ENCODE peak calls at places on chromosomes 1 and 21, in six cellular contexts. A is KG1, B is iPS-NIHi11, H is prostate gland, L is left cardiac atrium, X is HT-29. O is an unnamed sample.

GRCh38 chr21:26948194-26948593 is 18.7 kb downstream of the ADAMTS5 start:
- DNase-seq in A (no peak), B (no peak), H (no peak), L (no peak), X (no peak), O (no peak)

GRCh38 chr1:29967261-29967660 is 730.9 kb downstream of the PTPRU start:
- DNase-seq in A (no peak), B (no peak), H (no peak), L (no peak), X (no peak), O (no peak)

GRCh38 chr21:42513151-42513984 is at the start of gene SLC37A1:
- DNase-seq in A (no peak), B (peak; percentile 70), H (no peak), L (peak; percentile 40), X (peak; percentile 44), O (no peak)

GRCh38 chr1:29122987-29123870 is 474 bp downstream of the TMEM200B start:
- DNase-seq in A (no peak), B (no peak), H (no peak), L (peak; percentile 42), X (no peak), O (no peak)

GRCh38 chr1:6358757-6359567 is 34.6 kb downstream of the ACOT7 start:
- DNase-seq in A (no peak), B (no peak), H (no peak), L (peak; percentile 71), X (no peak), O (no peak)

GRCh38 chr1:209389258-209389657 is 194.3 kb upstream of the CAMK1G start:
- DNase-seq in A (no peak), B (no peak), H (no peak), L (no peak), X (peak; percentile 42), O (no peak)

GRCh38 chr1:91864017-91864700 is 21.8 kb downstream of the TGFBR3 start:
- DNase-seq in A (no peak), B (no peak), H (peak; percentile 57), L (no peak), X (no peak), O (no peak)

GRCh38 chr1:2009297-2010053 is 5.9 kb upstream of the CFAP74 start:
- DNase-seq in A (no peak), B (no peak), H (no peak), L (no peak), X (no peak), O (no peak)

GRCh38 chr1:23366598-23366997 is 3.0 kb downstream of the ZNF436 start:
- DNase-seq in A (no peak), B (no peak), H (peak; percentile 63), L (no peak), X (peak; percentile 19), O (no peak)

GRCh38 chr1:160539896-160540858 is 17.1 kb upstream of the SLAMF6 start:
- DNase-seq in A (peak; percentile 62), B (no peak), H (no peak), L (peak; percentile 44), X (peak; percentile 48), O (no peak)

GRCh38 chr1:82704393-82704792 is 903.7 kb downstream of the ADGRL2 start:
- DNase-seq in A (no peak), B (no peak), H (no peak), L (no peak), X (no peak), O (no peak)